ENCODE peak calls at places on chromosome 15, in ten cellular contexts. B, R, O, P, H, L, C, J, Q and I are unnamed samples.

GRCh38 chr15:29535952-29536351 is 266.3 kb upstream of the NSMCE3 start:
- DNase-seq in B (no peak), R (no peak), O (no peak), P (no peak), H (no peak), L (no peak), C (no peak), J (no peak), Q (no peak), I (no peak)

GRCh38 chr15:95300958-95301357 is 1029.5 kb upstream of the NR2F2 start:
- DNase-seq in B (no peak), R (peak), O (no peak), P (no peak), H (no peak), L (no peak), C (no peak), J (no peak), Q (no peak), I (no peak)

GRCh38 chr15:25456196-25456595 is 17.4 kb upstream of the UBE3A start:
- DNase-seq in B (no peak), R (no peak), O (no peak), P (no peak), H (no peak), L (no peak), C (no peak), J (no peak), Q (no peak), I (no peak)

GRCh38 chr15:40344631-40345120 is 3.9 kb upstream of the CCDC9B start:
- DNase-seq in B (peak), R (peak), O (no peak), P (no peak), H (peak), L (peak), C (peak), J (peak), Q (peak), I (no peak)

GRCh38 chr15:69955240-69955894 is 142.3 kb downstream of the TLE3 start:
- DNase-seq in B (no peak), R (no peak), O (no peak), P (no peak), H (no peak), L (no peak), C (no peak), J (no peak), Q (no peak), I (no peak)

GRCh38 chr15:70690491-70691281 is 72.7 kb downstream of the UACA start:
- DNase-seq in B (no peak), R (no peak), O (no peak), P (no peak), H (no peak), L (no peak), C (no peak), J (no peak), Q (no peak), I (no peak)

GRCh38 chr15:58438111-58438510 is 6.3 kb downstream of the LIPC start:
- DNase-seq in B (no peak), R (no peak), O (no peak), P (no peak), H (no peak), L (no peak), C (no peak), J (no peak), Q (no peak), I (no peak)

GRCh38 chr15:60672400-60672799 is 193.5 kb upstream of the ICE2 start:
- DNase-seq in B (no peak), R (no peak), O (no peak), P (no peak), H (no peak), L (no peak), C (no peak), J (no peak), Q (no peak), I (no peak)

GRCh38 chr15:76203346-76203745 is 107.9 kb downstream of the ETFA start:
- DNase-seq in B (no peak), R (no peak), O (no peak), P (no peak), H (no peak), L (no peak), C (no peak), J (no peak), Q (no peak), I (no peak)

GRCh38 chr15:93036922-93037321 is 52.1 kb downstream of the RGMA start:
- DNase-seq in B (no peak), R (no peak), O (no peak), P (peak), H (no peak), L (no peak), C (no peak), J (no peak), Q (no peak), I (no peak)